ENCODE peak calls at places on chromosomes 16 and 17, in nine cellular contexts. N is Peyer's patch; B is upper lobe of right lung; A is naive thymus-derived CD4-positive, alpha-beta T cell; V is cardiac muscle cell; T is SK-N-SH; P is foreskin keratinocyte; X is substantia nigra; W is DND-41. C is an unnamed sample.

GRCh38 chr17:28738680-28739384 is 5.0 kb upstream of the TRAF4 start:
- DNase-seq in N (peak), B (no peak), A (no peak), V (no peak), T (no peak), P (no peak), X (no peak), W (peak), C (no peak)

GRCh38 chr17:79046501-79047280 is 22.7 kb downstream of the C1QTNF1 start:
- DNase-seq in N (no peak), B (peak), A (no peak), V (no peak), T (peak), P (no peak), X (no peak), W (no peak), C (no peak)

GRCh38 chr16:4597174-4597573 is 17.5 kb downstream of the UBALD1 start:
- DNase-seq in N (no peak), B (no peak), A (no peak), V (no peak), T (peak), P (peak), X (no peak), W (no peak), C (peak)

GRCh38 chr16:88382491-88383400 is at the start of gene ZNF469:
- DNase-seq in N (no peak), B (peak), A (no peak), V (peak), T (peak), P (no peak), X (no peak), W (no peak), C (peak)

GRCh38 chr16:49788936-49789335 is 67.0 kb downstream of the ZNF423 start:
- DNase-seq in N (no peak), B (no peak), A (no peak), V (peak), T (no peak), P (no peak), X (no peak), W (no peak), C (no peak)

GRCh38 chr17:75152523-75152922 is 1.8 kb downstream of the JPT1 start:
- DNase-seq in N (no peak), B (no peak), A (no peak), V (peak), T (no peak), P (no peak), X (no peak), W (no peak), C (no peak)

GRCh38 chr17:50631195-50631907 is 3.3 kb upstream of the ABCC3 start:
- DNase-seq in N (no peak), B (no peak), A (no peak), V (peak), T (peak), P (no peak), X (no peak), W (no peak), C (no peak)

GRCh38 chr16:19138601-19139000 is 24.8 kb downstream of the ITPRIPL2 start:
- DNase-seq in N (peak), B (no peak), A (no peak), V (peak), T (peak), P (peak), X (no peak), W (no peak), C (peak)

GRCh38 chr16:58843675-58844074 is 109.6 kb upstream of the GOT2 start:
- DNase-seq in N (no peak), B (no peak), A (no peak), V (peak), T (peak), P (peak), X (no peak), W (no peak), C (no peak)

GRCh38 chr17:61399131-61400057 is at the start of gene TBX2:
- DNase-seq in N (no peak), B (peak), A (no peak), V (peak), T (peak), P (no peak), X (no peak), W (no peak), C (peak)

GRCh38 chr16:19066988-19067348 is 446 bp upstream of the COQ7 start:
- DNase-seq in N (no peak), B (no peak), A (no peak), V (no peak), T (no peak), P (no peak), X (no peak), W (no peak), C (no peak)

GRCh38 chr16:65771707-65772106 is 594.8 kb upstream of the CDH5 start:
- DNase-seq in N (no peak), B (no peak), A (no peak), V (no peak), T (no peak), P (peak), X (no peak), W (no peak), C (no peak)

GRCh38 chr16:54359086-54359485 is 72.5 kb upstream of the IRX3 start:
- DNase-seq in N (no peak), B (no peak), A (no peak), V (no peak), T (no peak), P (no peak), X (no peak), W (no peak), C (no peak)

GRCh38 chr17:39576187-39576586 is 31.5 kb downstream of the NEUROD2 start:
- DNase-seq in N (no peak), B (no peak), A (no peak), V (no peak), T (peak), P (no peak), X (no peak), W (peak), C (peak)

GRCh38 chr17:37417852-37418251 is 11.2 kb downstream of the TADA2A start:
- DNase-seq in N (no peak), B (no peak), A (no peak), V (no peak), T (no peak), P (peak), X (no peak), W (no peak), C (no peak)

GRCh38 chr17:78014651-78015050 is 56.1 kb downstream of the TNRC6C start:
- DNase-seq in N (no peak), B (no peak), A (no peak), V (no peak), T (peak), P (no peak), X (no peak), W (no peak), C (peak)

GRCh38 chr17:58165981-58166380 is 801 bp upstream of the OR4D2 start:
- DNase-seq in N (no peak), B (no peak), A (no peak), V (no peak), T (no peak), P (no peak), X (no peak), W (no peak), C (no peak)

GRCh38 chr17:29237476-29238132 is 9.1 kb upstream of the CRYBA1 start:
- DNase-seq in N (no peak), B (no peak), A (no peak), V (peak), T (no peak), P (peak), X (no peak), W (no peak), C (peak)

DNA sequence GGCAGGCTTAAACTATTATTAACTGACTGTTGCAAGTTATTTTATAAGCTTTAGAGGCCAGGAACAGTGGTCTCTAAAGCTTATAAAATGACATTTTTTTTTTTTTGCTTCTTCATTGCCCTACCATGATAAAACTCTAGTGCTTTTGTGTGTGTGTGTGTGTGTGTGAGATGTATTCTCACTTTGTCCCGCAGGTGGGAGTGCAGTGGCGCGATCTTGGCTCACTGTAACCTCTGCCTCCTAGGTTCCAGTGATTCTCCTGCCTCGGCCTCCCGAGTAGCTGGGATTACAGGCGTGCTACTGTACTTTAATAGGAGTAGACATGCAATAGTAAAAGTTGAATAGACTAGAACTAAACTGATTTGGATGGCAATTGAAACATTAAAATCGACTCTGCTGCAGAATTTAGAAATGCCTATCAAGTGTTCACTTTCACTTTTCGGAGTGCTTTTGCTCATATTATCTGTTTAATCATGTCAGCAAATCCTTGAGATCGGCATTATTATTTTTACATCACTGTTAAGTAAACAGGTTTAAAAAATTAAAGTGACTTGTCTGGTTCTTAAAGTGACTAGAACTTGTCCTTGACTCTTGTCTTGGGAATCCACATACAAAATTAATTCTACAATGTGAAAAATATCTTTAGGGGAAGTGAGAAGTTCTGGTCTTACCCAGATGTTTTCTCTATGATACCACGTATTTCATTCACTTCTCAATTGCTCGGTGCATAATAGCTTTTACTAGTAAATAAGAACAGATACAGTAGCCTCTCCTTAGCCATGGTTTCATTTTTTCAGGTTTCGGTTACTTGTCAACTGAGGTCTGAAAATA is 8.4 kb upstream of the PCTP start:
- DNase-seq in N (no peak), B (no peak), A (no peak), V (no peak), T (no peak), P (peak), X (no peak), W (no peak), C (no peak)
- H3K27ac ChIP-seq in N (no peak), B (no peak), A (no peak), V (no peak), T (no peak), P (peak), X (no peak), W (no peak), C (no peak)

DNA sequence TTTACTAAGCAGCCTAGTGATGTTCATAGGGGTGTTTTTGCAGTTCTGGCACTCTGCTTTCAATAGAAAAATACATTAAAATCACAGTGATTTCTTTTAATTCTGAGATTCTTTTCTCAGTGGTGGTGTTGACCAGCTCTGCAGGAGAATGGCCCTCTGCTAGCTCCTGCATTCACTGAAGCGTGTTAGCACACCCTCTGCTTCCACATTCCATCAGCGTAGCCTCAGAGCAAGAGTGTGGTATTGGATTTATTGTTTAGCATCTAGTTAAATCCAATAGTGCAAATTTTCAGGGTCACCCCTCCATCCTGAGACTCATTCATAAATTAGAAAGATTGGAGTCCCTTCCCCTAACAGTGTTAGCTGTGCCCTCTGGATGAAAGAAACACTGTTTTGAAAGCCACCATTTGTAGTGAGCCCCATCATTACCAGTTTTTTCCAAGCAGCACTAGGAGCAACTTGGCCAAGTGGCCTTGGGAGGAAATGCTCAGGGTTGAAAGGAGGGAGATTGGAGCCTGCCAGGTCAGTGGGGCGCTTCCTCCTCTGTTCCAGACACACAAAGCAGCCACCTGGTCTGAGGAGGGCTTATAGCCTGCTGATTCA is 45.7 kb downstream of the B9D1 start:
- DNase-seq in N (no peak), B (no peak), A (no peak), V (no peak), T (no peak), P (no peak), X (no peak), W (no peak), C (no peak)
- H3K27ac ChIP-seq in N (no peak), B (peak), A (no peak), V (peak), T (no peak), P (no peak), X (peak), W (no peak), C (peak)

GRCh38 chr17:41519501-41520224 is 973 bp upstream of the KRT15 start:
- DNase-seq in N (no peak), B (no peak), A (no peak), V (no peak), T (no peak), P (peak), X (no peak), W (no peak), C (no peak)
- H3K27ac ChIP-seq in N (peak), B (no peak), A (no peak), V (peak), T (peak), P (peak), X (no peak), W (no peak), C (no peak)

DNA sequence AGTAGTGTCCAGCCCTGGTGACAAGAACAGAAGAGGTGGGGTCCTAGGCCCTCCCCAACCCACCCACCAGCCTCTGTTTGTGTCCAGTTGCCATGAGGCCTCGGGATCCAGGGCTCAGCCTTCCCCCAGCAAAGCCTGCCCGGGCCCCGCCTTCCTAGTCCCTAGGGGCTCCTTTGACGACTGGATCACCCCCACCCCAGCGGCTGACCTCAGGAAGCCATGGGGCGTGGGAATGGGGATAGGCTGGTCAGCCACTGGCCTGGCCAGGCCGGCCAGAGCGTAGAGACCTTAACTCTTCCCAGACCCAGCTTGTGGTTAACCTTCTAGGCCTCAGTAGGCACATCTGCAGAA is 4.1 kb upstream of the TPPP3 start:
- DNase-seq in N (no peak), B (no peak), A (no peak), V (no peak), T (no peak), P (no peak), X (no peak), W (no peak), C (no peak)
- H3K27ac ChIP-seq in N (peak), B (peak), A (no peak), V (no peak), T (no peak), P (no peak), X (no peak), W (no peak), C (no peak)

GRCh38 chr17:48548687-48549621 is 4.0 kb upstream of the HOXB2 start:
- DNase-seq in N (no peak), B (no peak), A (no peak), V (no peak), T (no peak), P (no peak), X (no peak), W (no peak), C (no peak)
- H3K27ac ChIP-seq in N (peak), B (peak), A (peak), V (peak), T (no peak), P (no peak), X (no peak), W (no peak), C (peak)

C was measured in endodermal cell.